ENCODE peak calls at places on chromosomes 4 and X, in seven cellular contexts. L is NCI-H1105 treated with DMSO at 0.1 percent for 48 hours; X is activated gamma-delta T cell treated with anti-CD3 and anti-CD28 coated beads, Interleukin-2, amount 50 U/mL, for 16 hours; P is RPMI7951; J is posterior vena cava; R is NCI-H524 treated with DMSO at 0.1 percent for 48 hours; U is choroid plexus epithelial cell. A is an unnamed sample.

GRCh38 chr4:155837203-155837796 is 28.8 kb downstream of the ASIC5 start:
- DNase-seq in L (no peak), X (no peak), U (no peak), P (no peak), R (no peak), J (no peak), A (no peak)

GRCh38 chr4:24655971-24656370 is 71.6 kb upstream of the DHX15 start:
- DNase-seq in U (no peak), J (no peak), L (no peak), P (no peak), X (no peak), R (no peak), A (no peak)

GRCh38 chr4:54016504-54016903 is 47.9 kb downstream of the CHIC2 start:
- DNase-seq in U (no peak), L (peak; percentile 38), P (no peak), J (no peak), X (no peak), R (no peak), A (no peak)

GRCh38 chrX:70494441-70494840 is 49.8 kb downstream of the DLG3 start:
- DNase-seq in P (peak; percentile 23), X (no peak), L (no peak), R (no peak), J (no peak), U (no peak), A (no peak)

GRCh38 chr4:808860-809570 is 16.9 kb downstream of the CPLX1 start:
- DNase-seq in U (no peak), L (no peak), J (peak; percentile 76), R (no peak), X (no peak), P (no peak), A (no peak)

GRCh38 chr4:84530871-84531270 is 31.8 kb upstream of the NKX6-1 start:
- DNase-seq in X (no peak), J (no peak), R (no peak), P (peak; percentile 85), U (peak; percentile 13), L (no peak), A (no peak)

GRCh38 chrX:41010188-41010846 is 74.9 kb upstream of the USP9X start:
- DNase-seq in R (no peak), U (peak; percentile 94), L (no peak), P (peak; percentile 95), X (peak; percentile 4), J (peak; percentile 90), A (peak; percentile 49)

GRCh38 chrX:101485212-101486064 is at the start of gene ARMCX4:
- DNase-seq in R (peak; percentile 87), J (peak; percentile 82), L (peak; percentile 80), X (peak; percentile 13), P (peak; percentile 58), U (peak; percentile 60), A (peak; percentile 37)

GRCh38 chr4:144633215-144633614 is 12.7 kb upstream of the HHIP start:
- DNase-seq in L (no peak), X (no peak), R (no peak), J (no peak), P (no peak), U (no peak), A (no peak)

GRCh38 chr4:48268956-48269860 is at the start of gene TEC:
- DNase-seq in X (no peak), J (peak; percentile 90), L (no peak), U (peak; percentile 15), R (no peak), P (peak; percentile 65), A (no peak)

GRCh38 chr4:629916-630641 is 4.7 kb downstream of the PDE6B start:
- DNase-seq in L (no peak), X (no peak), P (no peak), J (peak; percentile 64), U (peak; percentile 4), R (no peak), A (no peak)

GRCh38 chr4:158729716-158730559 is 6.7 kb upstream of the PPID start:
- DNase-seq in P (peak; percentile 54), L (no peak), J (peak; percentile 85), U (peak; percentile 85), X (peak; percentile 22), R (peak; percentile 1), A (no peak)

GRCh38 chr4:174764105-174764729 is 64.8 kb downstream of the GLRA3 start:
- DNase-seq in U (peak; percentile 81), L (peak; percentile 51), P (peak; percentile 16), R (no peak), X (no peak), J (no peak), A (no peak)

GRCh38 chr4:155759372-155760252 is 791 bp downstream of the GUCY1B1 start:
- DNase-seq in L (peak; percentile 18), P (peak; percentile 20), J (peak; percentile 84), U (peak; percentile 26), R (no peak), X (no peak), A (no peak)

GRCh38 chr4:139011220-139011950 is 4.2 kb upstream of the NOCT start:
- DNase-seq in U (no peak), L (no peak), P (no peak), R (no peak), J (no peak), X (no peak), A (no peak)

GRCh38 chrX:38664285-38664684 is 102.9 kb downstream of the TSPAN7 start:
- DNase-seq in U (peak; percentile 63), P (peak; percentile 52), R (no peak), X (no peak), J (no peak), L (peak; percentile 35), A (peak; percentile 15)

GRCh38 chr4:107442538-107443083 is 277.4 kb downstream of the PAPSS1 start:
- DNase-seq in J (no peak), L (no peak), X (no peak), P (no peak), U (no peak), R (no peak), A (no peak)